ENCODE peak calls at places on chromosomes 2 and 18, in four cellular contexts. P is spleen, E is anterior cingulate cortex, R is activated T-cell treated with anti-CD3 and anti-CD28 coated beads for 1 hour. H is an unnamed sample.

GRCh38 chr2:28492276-28492675 is 3.6 kb upstream of the PLB1 start:
- DNase-seq in P (no peak), E (no peak), R (no peak), H (no peak)

GRCh38 chr2:161556440-161556839 is 67.8 kb upstream of the SLC4A10 start:
- DNase-seq in P (no peak), E (no peak), R (no peak), H (no peak)

GRCh38 chr2:72096181-72096580 is 51.5 kb downstream of the CYP26B1 start:
- DNase-seq in P (no peak), E (no peak), R (no peak), H (no peak)

GRCh38 chr2:62814132-62814531 is 108.6 kb downstream of the EHBP1 start:
- DNase-seq in P (no peak), E (no peak), R (no peak), H (no peak)

GRCh38 chr2:54557601-54558187 is 101.6 kb downstream of the SPTBN1 start:
- DNase-seq in P (peak; percentile 95), E (peak; percentile 15), R (peak; percentile 65), H (no peak)

GRCh38 chr2:53467467-53467866 is 300.1 kb upstream of the CHAC2 start:
- DNase-seq in P (no peak), E (no peak), R (no peak), H (no peak)

GRCh38 chr18:1848716-1849115 is 722.6 kb downstream of the METTL4 start:
- DNase-seq in P (no peak), E (no peak), R (no peak), H (no peak)

GRCh38 chr2:48248251-48248933 is 281.6 kb upstream of the STON1 start:
- DNase-seq in P (no peak), E (no peak), R (no peak), H (no peak)

GRCh38 chr18:58901783-58902182 is 37.1 kb downstream of the ZNF532 start:
- DNase-seq in P (no peak), E (no peak), R (no peak), H (no peak)